ENCODE peak calls at places on chromosome 18, in six cellular contexts. U is upper lobe of right lung; W is body of pancreas; P is A549; Y is CD8-positive, alpha-beta T cell; I is astrocyte of the spinal cord. M is an unnamed sample.

GRCh38 chr18:54775686-54776085 is 52.6 kb upstream of the RAB27B start:
- DNase-seq in U (no peak), W (peak; percentile 54), P (peak; percentile 62), Y (no peak), I (peak; percentile 81), M (no peak)

GRCh38 chr18:12883003-12883683 is 894 bp downstream of the PTPN2 start:
- DNase-seq in U (no peak), W (no peak), P (no peak), Y (no peak), I (no peak), M (no peak)

GRCh38 chr18:26017929-26018328 is 72.5 kb downstream of the SS18 start:
- DNase-seq in U (no peak), W (no peak), P (no peak), Y (no peak), I (no peak), M (no peak)

GRCh38 chr18:64026350-64026749 is 56.5 kb downstream of the SERPINB8 start:
- DNase-seq in U (no peak), W (no peak), P (no peak), Y (no peak), I (no peak), M (no peak)

GRCh38 chr18:12995952-12996477 is 4.9 kb downstream of the CEP192 start:
- DNase-seq in U (no peak), W (no peak), P (no peak), Y (no peak), I (no peak), M (no peak)

GRCh38 chr18:36295880-36296301 is 1.6 kb upstream of the FHOD3 start:
- DNase-seq in U (no peak), W (no peak), P (no peak), Y (no peak), I (no peak), M (no peak)

GRCh38 chr18:63307555-63308200 is 11.9 kb downstream of the BCL2 start:
- DNase-seq in U (no peak), W (no peak), P (no peak), Y (no peak), I (no peak), M (no peak)

GRCh38 chr18:29892960-29893558 is 1149.5 kb downstream of the DSC3 start:
- DNase-seq in U (no peak), W (no peak), P (no peak), Y (no peak), I (peak; percentile 31), M (no peak)

GRCh38 chr18:27665264-27665799 is 480.2 kb upstream of the CHST9 start:
- DNase-seq in U (no peak), W (no peak), P (no peak), Y (no peak), I (peak; percentile 12), M (no peak)

DNA sequence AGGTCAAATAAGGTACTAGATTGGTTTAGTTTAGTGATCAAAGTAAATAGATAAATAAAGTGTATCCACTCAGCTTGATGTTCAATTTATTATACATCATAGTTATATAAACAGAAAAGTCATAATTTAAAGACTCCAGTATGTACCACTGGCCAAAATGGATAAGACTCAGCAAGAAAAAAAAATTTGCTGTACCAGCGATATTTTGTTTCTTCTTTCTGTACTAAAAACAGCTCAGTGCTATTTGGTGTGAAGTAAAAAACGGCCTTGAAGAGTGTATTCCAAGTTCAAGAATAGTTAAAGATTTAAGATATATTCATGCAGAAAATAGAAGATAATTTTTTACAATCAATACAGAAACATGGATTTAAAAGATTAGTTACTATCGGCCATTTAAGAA is 738.4 kb upstream of the PIK3C3 start:
- DNase-seq in U (no peak), W (no peak), P (no peak), Y (no peak), I (no peak), M (no peak)
- H3K4me3 ChIP-seq in U (no peak overlapping the region), W (no peak overlapping the region), P (no peak overlapping the region), Y (no peak overlapping the region), I (no peak overlapping the region), M (no peak overlapping the region)

GRCh38 chr18:76522551-76522950 is 27.5 kb upstream of the ZNF516 start:
- DNase-seq in U (no peak), W (no peak), P (no peak), Y (no peak), I (no peak), M (no peak)
- TF ChIP-seq CTCF in U (no peak), W (no peak), P (no peak), Y (no peak), I (no peak), M (no peak)

GRCh38 chr18:75072672-75073371 is 136.1 kb downstream of the PTGR3 start:
- DNase-seq in U (no peak), W (no peak), P (no peak), Y (no peak), I (no peak), M (no peak)

GRCh38 chr18:75070625-75071483 is 138.1 kb downstream of the PTGR3 start:
- DNase-seq in U (no peak), W (no peak), P (peak; percentile 25), Y (peak; percentile 69), I (peak; percentile 86), M (peak; percentile 85)

GRCh38 chr18:75071484-75071785 is 137.5 kb downstream of the PTGR3 start:
- DNase-seq in U (peak; percentile 64), W (no peak), P (no peak), Y (no peak), I (no peak), M (no peak)

GRCh38 chr18:75073654-75074053 is 135.3 kb downstream of the PTGR3 start:
- DNase-seq in U (no peak), W (no peak), P (no peak), Y (no peak), I (no peak), M (no peak)

GRCh38 chr18:75071866-75072671 is 136.9 kb downstream of the PTGR3 start:
- DNase-seq in U (peak; percentile 56), W (no peak), P (no peak), Y (no peak), I (no peak), M (no peak)
- H3K4me3 ChIP-seq in U (no peak overlapping the region), W (no peak overlapping the region), P (no peak overlapping the region), Y (peak overlapping the region; percentile 9), I (no peak overlapping the region), M (no peak overlapping the region)

DNA sequence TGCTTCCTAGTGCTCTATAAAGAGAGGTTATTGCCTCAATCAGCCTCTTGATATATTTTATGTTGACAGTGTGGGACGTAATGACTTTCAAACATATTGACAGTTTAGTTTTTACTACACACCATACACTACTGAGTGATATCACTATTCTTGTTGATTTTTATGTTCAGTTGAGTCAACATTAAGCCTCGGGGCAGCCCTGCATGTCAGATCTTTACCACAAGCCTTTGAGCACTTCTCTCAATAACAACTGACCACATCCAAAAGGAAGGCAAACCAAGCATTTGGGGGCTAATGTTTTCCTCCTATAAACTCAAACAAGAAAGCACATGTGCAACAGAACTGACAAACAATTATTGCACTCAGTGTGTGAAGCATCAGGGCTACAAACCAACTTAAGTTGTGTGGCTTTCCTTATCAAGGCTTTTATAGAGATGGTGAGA is 448.1 kb upstream of the SLC14A2 start:
- DNase-seq in U (no peak), W (no peak), P (no peak), Y (no peak), I (peak; percentile 62), M (peak; percentile 58)
- TF ChIP-seq CTCF in U (no peak), W (no peak), P (no peak), Y (no peak), I (no peak), M (no peak)